ENCODE peak calls at places on chromosomes 6 and 20, in seven cellular contexts. R is GM23248, G is neuronal stem cell, O is H9, Z is fibroblast of lung, Y is HepG2, D is mesendoderm. K is an unnamed sample.

GRCh38 chr20:24379116-24379927 is 90.1 kb upstream of the SYNDIG1 start:
- DNase-seq in R (peak; percentile 59), G (no peak), O (peak; percentile 19), Z (peak; percentile 69), Y (no peak), D (peak; percentile 69), K (peak; percentile 71)

GRCh38 chr20:2485662-2486061 is 15.1 kb upstream of the SNRPB start:
- DNase-seq in R (no peak), G (no peak), O (no peak), Z (peak; percentile 59), Y (no peak), D (no peak), K (no peak)

GRCh38 chr20:59765599-59766177 is 161.3 kb downstream of the PHACTR3 start:
- DNase-seq in R (peak; percentile 17), G (peak; percentile 42), O (peak; percentile 58), Z (no peak), Y (no peak), D (peak; percentile 32), K (no peak)

GRCh38 chr20:1806456-1806855 is 88.8 kb upstream of the SIRPA start:
- DNase-seq in R (no peak), G (no peak), O (no peak), Z (no peak), Y (no peak), D (no peak), K (no peak)

GRCh38 chr6:161303628-161304340 is 29.9 kb upstream of the AGPAT4 start:
- DNase-seq in R (peak; percentile 60), G (no peak), O (no peak), Z (peak; percentile 78), Y (no peak), D (no peak), K (peak; percentile 29)

GRCh38 chr20:33985830-33986229 is 7.9 kb upstream of the RALY start:
- DNase-seq in R (no peak), G (no peak), O (no peak), Z (no peak), Y (no peak), D (no peak), K (no peak)

GRCh38 chr6:23735151-23735550 is 390.9 kb upstream of the NRSN1 start:
- DNase-seq in R (peak; percentile 8), G (no peak), O (no peak), Z (no peak), Y (no peak), D (no peak), K (no peak)

GRCh38 chr6:166957087-166957804 is 896 bp upstream of the RNASET2 start:
- DNase-seq in R (peak; percentile 58), G (peak; percentile 15), O (peak; percentile 55), Z (no peak), Y (peak; percentile 87), D (peak; percentile 28), K (no peak)

GRCh38 chr6:29336269-29336668 is 32.4 kb downstream of the OR5V1 start:
- DNase-seq in R (no peak), G (no peak), O (no peak), Z (no peak), Y (no peak), D (no peak), K (no peak)

GRCh38 chr6:79269877-79270276 is 35.4 kb upstream of the HMGN3 start:
- DNase-seq in R (peak; percentile 93), G (no peak), O (no peak), Z (peak; percentile 77), Y (no peak), D (peak; percentile 70), K (peak; percentile 80)

GRCh38 chr6:89830385-89830809 is 717 bp downstream of the CASP8AP2 start:
- DNase-seq in R (peak; percentile 34), G (no peak), O (no peak), Z (no peak), Y (no peak), D (peak; percentile 39), K (no peak)
- H3K9ac ChIP-seq in R (peak overlapping the region; percentile 81), G (peak overlapping the region; percentile 86), O (peak overlapping the region; percentile 95), Z (peak overlapping the region; percentile 56), Y (peak overlapping the region; percentile 84), D (peak overlapping the region; percentile 99), K (peak overlapping the region; percentile 87)

GRCh38 chr6:5762561-5762968 is 244.2 kb downstream of the NRN1 start:
- DNase-seq in R (no peak), G (no peak), O (no peak), Z (no peak), Y (no peak), D (no peak), K (no peak)

GRCh38 chr6:5763871-5764270 is 242.9 kb downstream of the NRN1 start:
- DNase-seq in R (no peak), G (no peak), O (no peak), Z (no peak), Y (no peak), D (no peak), K (peak; percentile 70)

GRCh38 chr6:5759571-5759970 is 247.2 kb downstream of the NRN1 start:
- DNase-seq in R (no peak), G (no peak), O (peak; percentile 8), Z (no peak), Y (no peak), D (no peak), K (no peak)

GRCh38 chr6:5763407-5763806 is 243.3 kb downstream of the NRN1 start:
- DNase-seq in R (peak; percentile 79), G (no peak), O (no peak), Z (no peak), Y (no peak), D (no peak), K (peak; percentile 14)

DNA sequence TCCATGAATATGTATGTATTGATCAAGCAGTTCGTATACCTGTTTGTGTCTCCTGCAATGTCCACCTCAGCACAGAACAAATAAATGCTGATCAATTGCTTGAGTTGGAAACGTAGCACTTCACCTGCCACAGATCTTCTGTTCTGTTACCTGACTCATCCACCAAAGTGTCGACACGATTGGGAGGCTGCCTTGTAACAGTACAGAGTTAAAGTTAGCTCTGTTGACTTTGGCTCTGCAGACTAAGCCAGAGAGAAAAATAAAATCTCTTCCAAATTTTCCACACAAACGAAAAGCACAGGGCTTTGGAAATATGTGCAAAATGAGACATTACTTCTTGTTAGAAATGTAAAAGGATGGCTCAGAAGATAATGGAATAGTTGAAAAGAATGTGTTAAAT is 245.4 kb downstream of the NRN1 start:
- DNase-seq in R (no peak), G (no peak), O (no peak), Z (no peak), Y (no peak), D (no peak), K (peak; percentile 26)
- H3K9ac ChIP-seq in R (no peak overlapping the region), G (no peak overlapping the region), O (no peak overlapping the region), Z (no peak overlapping the region), Y (no peak overlapping the region), D (no peak overlapping the region), K (no peak overlapping the region)

DNA sequence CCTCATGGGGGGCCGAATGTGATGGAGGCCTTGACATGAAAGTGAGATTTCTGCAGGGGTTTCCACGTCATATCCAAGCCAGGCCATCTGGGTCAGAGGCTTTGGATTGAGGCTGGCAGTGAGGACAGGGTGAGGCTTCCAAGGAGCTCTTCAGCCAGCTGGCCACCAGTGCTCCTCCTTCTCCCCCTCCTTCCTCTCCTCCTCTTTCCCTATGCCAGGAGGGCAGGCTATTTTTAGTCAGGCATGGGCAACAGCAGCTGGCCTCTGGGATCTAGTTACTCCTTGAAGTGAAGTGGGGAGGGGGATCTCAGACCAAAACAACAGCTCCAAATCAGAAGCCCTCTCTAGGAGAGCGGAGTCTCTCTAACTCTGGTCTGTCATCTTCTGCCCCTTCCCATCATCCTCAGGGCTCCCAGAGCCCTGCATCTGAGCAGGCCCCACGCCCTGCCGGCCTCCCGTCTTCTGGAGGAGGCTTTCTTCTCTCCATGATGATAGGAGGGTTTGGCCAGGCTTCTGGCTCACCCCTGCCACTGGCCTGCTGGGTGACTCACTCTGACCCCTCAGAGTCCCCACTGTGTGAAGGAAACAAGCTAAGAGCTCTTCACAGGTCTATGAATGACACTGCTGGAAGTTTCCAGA is 612 bp downstream of the TNNC2 start:
- DNase-seq in R (peak; percentile 58), G (no peak), O (no peak), Z (peak; percentile 58), Y (no peak), D (peak; percentile 42), K (no peak)
- H3K9ac ChIP-seq in R (peak overlapping the region; percentile 16), G (no peak overlapping the region), O (no peak overlapping the region), Z (no peak overlapping the region), Y (peak overlapping the region; percentile 17), D (no peak overlapping the region), K (no peak overlapping the region)

GRCh38 chr6:104955491-104955890 is 1.4 kb upstream of the LIN28B start:
- DNase-seq in R (no peak), G (no peak), O (peak; percentile 52), Z (no peak), Y (no peak), D (peak; percentile 88), K (no peak)
- H3K9ac ChIP-seq in R (no peak overlapping the region), G (no peak overlapping the region), O (peak overlapping the region; percentile 88), Z (no peak overlapping the region), Y (peak overlapping the region; percentile 84), D (peak overlapping the region; percentile 70), K (no peak overlapping the region)

DNA sequence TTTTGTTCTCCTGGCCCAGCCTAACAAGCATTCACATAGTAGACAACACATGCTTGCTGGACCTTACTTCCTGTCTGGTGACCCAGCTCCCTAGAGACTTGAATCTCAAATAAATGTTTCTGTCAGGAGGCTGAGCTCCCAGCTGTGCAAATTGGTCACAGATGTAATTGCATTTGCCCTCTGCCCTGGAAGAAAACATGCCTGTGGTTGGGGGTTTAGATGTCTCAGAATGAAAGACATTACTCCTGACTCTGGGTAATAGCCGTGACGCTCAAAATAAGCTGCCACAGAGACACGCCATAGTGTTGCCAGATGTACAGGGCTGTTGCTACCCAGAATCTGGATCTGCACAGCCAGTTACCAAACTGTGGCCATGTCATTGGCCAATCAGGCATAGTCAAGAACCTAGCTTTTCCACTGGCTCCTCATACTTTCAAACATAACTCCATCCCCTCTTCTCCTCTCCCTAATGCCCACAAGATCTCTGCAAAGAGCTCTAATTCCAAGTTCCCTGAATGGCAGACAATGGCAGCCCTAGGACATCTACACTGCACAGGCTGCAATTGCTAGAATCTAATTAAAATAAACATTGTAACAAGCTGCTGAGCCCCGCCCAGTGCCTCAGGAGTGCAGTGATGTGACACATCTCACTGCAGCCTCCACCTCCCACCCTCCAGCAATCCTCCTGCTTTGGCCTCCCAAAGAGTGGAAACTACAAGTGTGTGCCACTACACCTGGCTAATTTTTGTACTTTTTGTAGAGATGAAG is 32.8 kb upstream of the GMPR start:
- DNase-seq in R (peak; percentile 86), G (no peak), O (no peak), Z (peak; percentile 90), Y (no peak), D (no peak), K (peak; percentile 96)
- H3K9ac ChIP-seq in R (no peak overlapping the region), G (no peak overlapping the region), O (no peak overlapping the region), Z (no peak overlapping the region), Y (no peak overlapping the region), D (no peak overlapping the region), K (peak overlapping the region; percentile 47)

GRCh38 chr6:46491201-46491788 is at the start of gene RCAN2:
- DNase-seq in R (peak; percentile 88), G (peak; percentile 75), O (peak; percentile 91), Z (peak; percentile 26), Y (peak; percentile 27), D (peak; percentile 92), K (no peak)
- H3K9ac ChIP-seq in R (peak within 1 kb of the TSS; percentile 72), G (peak within 1 kb of the TSS; percentile 95), O (peak within 1 kb of the TSS; percentile 25), Z (peak within 1 kb of the TSS; percentile 62), Y (no peak within 1 kb of the TSS), D (peak within 1 kb of the TSS; percentile 71), K (peak within 1 kb of the TSS; percentile 63)

K was measured in astrocyte.